ENCODE peak calls at places on chromosomes 13 and 19, in seven cellular contexts. R is H9; O is heart left ventricle; D is colonic mucosa; K is ovary; M is CD4-positive, alpha-beta T cell; Y is uterus. S is an unnamed sample.

GRCh38 chr13:76887070-76887563 is 912 bp upstream of the KCTD12 start:
- DNase-seq in R (peak), O (peak), D (peak), K (peak), M (no peak), Y (peak), S (no peak)

GRCh38 chr13:89783221-89783755 is 1564.2 kb upstream of the MIR17HG start:
- DNase-seq in R (no peak), O (no peak), D (no peak), K (no peak), M (no peak), Y (no peak), S (no peak)

GRCh38 chr19:5826531-5827341 is 12.8 kb downstream of the FUT6 start:
- DNase-seq in R (peak), O (peak), D (peak), K (no peak), M (no peak), Y (no peak), S (peak)

GRCh38 chr13:39506559-39507390 is 96.2 kb downstream of the LHFPL6 start:
- DNase-seq in R (no peak), O (no peak), D (no peak), K (no peak), M (no peak), Y (no peak), S (peak)

GRCh38 chr19:49301165-49301865 is 23.7 kb downstream of the SLC6A16 start:
- DNase-seq in R (peak), O (peak), D (peak), K (peak), M (peak), Y (peak), S (peak)

GRCh38 chr19:10918359-10918758 is 10.1 kb downstream of the YIPF2 start:
- DNase-seq in R (peak), O (no peak), D (no peak), K (no peak), M (no peak), Y (no peak), S (no peak)

GRCh38 chr19:2354670-2355069 is 5.4 kb upstream of the TMPRSS9 start:
- DNase-seq in R (no peak), O (no peak), D (no peak), K (peak), M (no peak), Y (no peak), S (no peak)

GRCh38 chr13:42992585-42993122 is 613 bp upstream of the EPSTI1 start:
- DNase-seq in R (no peak), O (no peak), D (no peak), K (no peak), M (peak), Y (no peak), S (no peak)

GRCh38 chr19:54661846-54662489 is 817 bp upstream of the LILRB4 start:
- DNase-seq in R (no peak), O (no peak), D (no peak), K (no peak), M (no peak), Y (no peak), S (no peak)

GRCh38 chr19:10961073-10961762 is 388 bp downstream of the SMARCA4 start:
- DNase-seq in R (peak), O (no peak), D (peak), K (peak), M (no peak), Y (peak), S (peak)

GRCh38 chr19:15197275-15198005 is 3.4 kb downstream of the NOTCH3 start:
- DNase-seq in R (no peak), O (no peak), D (no peak), K (no peak), M (no peak), Y (no peak), S (no peak)

GRCh38 chr13:76816394-76816793 is 69.8 kb downstream of the KCTD12 start:
- DNase-seq in R (no peak), O (no peak), D (no peak), K (no peak), M (no peak), Y (no peak), S (no peak)

GRCh38 chr13:21176982-21177284 is 475 bp downstream of the MRPL57 start:
- DNase-seq in R (no peak), O (no peak), D (no peak), K (no peak), M (peak), Y (no peak), S (no peak)

GRCh38 chr13:74778087-74778486 is 643.9 kb upstream of the KLF12 start:
- DNase-seq in R (no peak), O (no peak), D (no peak), K (no peak), M (no peak), Y (no peak), S (no peak)

GRCh38 chr13:27822258-27822872 is 30.1 kb downstream of the GSX1 start:
- DNase-seq in R (no peak), O (no peak), D (no peak), K (no peak), M (no peak), Y (no peak), S (no peak)

GRCh38 chr13:29567411-29567810 is 28.1 kb downstream of the SLC7A1 start:
- DNase-seq in R (no peak), O (no peak), D (no peak), K (no peak), M (no peak), Y (no peak), S (peak)

GRCh38 chr13:82330499-82330898 is 1551.8 kb downstream of the SLITRK1 start:
- DNase-seq in R (no peak), O (no peak), D (no peak), K (no peak), M (no peak), Y (no peak), S (no peak)

GRCh38 chr19:55460670-55461258 is 678 bp downstream of the ISOC2 start:
- DNase-seq in R (peak), O (peak), D (peak), K (peak), M (no peak), Y (peak), S (peak)

GRCh38 chr19:16829822-16830289 is 658 bp downstream of the SIN3B start:
- DNase-seq in R (no peak), O (no peak), D (no peak), K (no peak), M (no peak), Y (no peak), S (peak)

GRCh38 chr13:110438211-110438610 is 123.3 kb downstream of the RAB20 start:
- DNase-seq in R (no peak), O (no peak), D (no peak), K (peak), M (no peak), Y (no peak), S (no peak)

GRCh38 chr19:43625918-43626579 is 6.6 kb upstream of the ZNF428 start:
- DNase-seq in R (peak), O (no peak), D (peak), K (peak), M (no peak), Y (no peak), S (peak)

GRCh38 chr19:44807652-44808462 is 1.0 kb upstream of the BCAM start:
- DNase-seq in R (peak), O (no peak), D (peak), K (peak), M (no peak), Y (peak), S (peak)

GRCh38 chr19:37452500-37453245 is 14.6 kb downstream of the ZNF569 start:
- DNase-seq in R (no peak), O (no peak), D (no peak), K (no peak), M (no peak), Y (no peak), S (no peak)

GRCh38 chr19:3725121-3725520 is 16.9 kb downstream of the TJP3 start:
- DNase-seq in R (no peak), O (no peak), D (no peak), K (no peak), M (no peak), Y (no peak), S (no peak)
- TF ChIP-seq CTCF in R (no peak), O (no peak), D (no peak), K (no peak), M (no peak), Y (no peak), S (no peak)

GRCh38 chr19:41577833-41578232 is 1.9 kb downstream of the CEACAM21 start:
- DNase-seq in R (no peak), O (no peak), D (no peak), K (no peak), M (no peak), Y (no peak), S (no peak)
- H3K27ac ChIP-seq in R (no peak), O (no peak), D (no peak), K (no peak), M (no peak), Y (no peak), S (no peak)

DNA sequence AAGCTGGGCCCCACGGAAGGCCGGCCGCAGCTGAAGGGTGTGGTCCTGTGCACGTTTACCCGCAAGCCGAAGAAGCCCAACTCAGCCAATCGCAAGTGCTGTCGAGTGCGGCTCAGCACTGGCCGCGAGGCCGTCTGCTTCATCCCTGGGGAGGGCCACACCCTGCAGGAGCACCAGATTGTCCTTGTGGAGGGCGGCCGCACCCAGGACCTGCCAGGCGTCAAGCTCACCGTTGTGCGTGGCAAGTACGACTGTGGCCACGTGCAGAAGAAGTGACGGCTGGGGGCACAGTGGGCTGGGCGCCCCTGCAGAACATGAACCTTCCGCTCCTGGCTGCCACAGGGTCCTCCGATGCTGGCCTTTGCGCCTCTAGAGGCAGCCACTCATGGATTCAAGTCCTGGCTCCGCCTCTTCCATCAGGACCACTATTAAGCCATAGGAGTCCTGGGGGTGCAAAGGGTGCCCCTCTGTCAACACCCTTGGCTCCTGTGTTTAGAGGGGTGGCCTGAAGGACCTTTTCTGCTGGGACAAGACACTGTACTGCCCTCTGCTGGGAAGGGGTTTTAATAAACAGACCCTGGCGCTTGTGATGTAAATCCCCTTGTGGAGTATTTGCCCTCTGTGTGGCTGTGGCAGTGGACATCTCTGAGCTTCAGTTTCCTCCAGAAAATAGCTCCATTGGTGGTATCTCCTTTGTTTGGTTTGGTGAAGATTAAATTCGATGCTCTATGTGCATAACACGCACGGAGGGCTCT is 1.9 kb downstream of the MRPS12 start:
- DNase-seq in R (peak), O (no peak), D (no peak), K (no peak), M (peak), Y (no peak), S (no peak)
- TF ChIP-seq CTCF in R (peak), O (peak), D (no peak), K (no peak), M (peak), Y (no peak), S (peak)

DNA sequence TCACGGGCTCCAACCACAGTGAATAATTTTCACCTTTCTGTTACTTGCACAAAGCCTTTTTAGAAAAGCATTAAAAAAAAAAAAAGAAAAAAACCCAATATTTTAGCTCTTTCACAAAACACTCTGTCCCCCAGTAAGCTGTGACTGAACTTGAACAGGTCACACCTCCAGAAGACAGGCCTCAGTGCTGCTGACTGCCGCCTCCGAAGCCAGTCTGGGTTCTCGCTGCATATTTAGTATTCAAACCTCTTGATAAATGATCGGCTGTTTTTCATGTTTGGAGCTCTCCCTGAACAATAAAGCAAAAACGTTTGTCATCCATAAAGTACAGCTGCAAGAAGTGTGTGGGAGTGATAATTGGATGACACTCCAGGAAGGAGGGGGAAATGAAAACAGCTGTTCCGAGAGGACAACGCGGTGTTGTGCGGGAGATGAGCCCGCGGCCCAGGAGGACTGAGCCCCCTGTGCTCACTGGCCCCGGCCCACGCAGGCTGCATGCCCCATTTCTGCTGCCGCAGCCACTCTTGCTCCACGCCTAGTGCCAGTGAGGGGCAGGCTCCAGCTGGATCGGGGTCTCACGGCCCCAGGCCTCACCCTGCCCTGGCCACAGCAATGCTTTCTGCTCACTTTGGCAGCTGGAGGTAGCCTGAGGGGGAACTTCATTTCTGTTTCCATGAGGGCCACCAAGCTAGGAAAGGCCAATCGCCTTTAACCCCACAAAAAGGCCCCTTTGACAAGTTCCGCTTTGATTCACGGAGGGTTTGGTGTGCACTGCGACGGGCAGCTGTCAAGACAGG is 537.8 kb downstream of the EFNB2 start:
- DNase-seq in R (no peak), O (no peak), D (no peak), K (no peak), M (no peak), Y (no peak), S (no peak)
- H3K27ac ChIP-seq in R (no peak), O (no peak), D (no peak), K (no peak), M (no peak), Y (no peak), S (no peak)

DNA sequence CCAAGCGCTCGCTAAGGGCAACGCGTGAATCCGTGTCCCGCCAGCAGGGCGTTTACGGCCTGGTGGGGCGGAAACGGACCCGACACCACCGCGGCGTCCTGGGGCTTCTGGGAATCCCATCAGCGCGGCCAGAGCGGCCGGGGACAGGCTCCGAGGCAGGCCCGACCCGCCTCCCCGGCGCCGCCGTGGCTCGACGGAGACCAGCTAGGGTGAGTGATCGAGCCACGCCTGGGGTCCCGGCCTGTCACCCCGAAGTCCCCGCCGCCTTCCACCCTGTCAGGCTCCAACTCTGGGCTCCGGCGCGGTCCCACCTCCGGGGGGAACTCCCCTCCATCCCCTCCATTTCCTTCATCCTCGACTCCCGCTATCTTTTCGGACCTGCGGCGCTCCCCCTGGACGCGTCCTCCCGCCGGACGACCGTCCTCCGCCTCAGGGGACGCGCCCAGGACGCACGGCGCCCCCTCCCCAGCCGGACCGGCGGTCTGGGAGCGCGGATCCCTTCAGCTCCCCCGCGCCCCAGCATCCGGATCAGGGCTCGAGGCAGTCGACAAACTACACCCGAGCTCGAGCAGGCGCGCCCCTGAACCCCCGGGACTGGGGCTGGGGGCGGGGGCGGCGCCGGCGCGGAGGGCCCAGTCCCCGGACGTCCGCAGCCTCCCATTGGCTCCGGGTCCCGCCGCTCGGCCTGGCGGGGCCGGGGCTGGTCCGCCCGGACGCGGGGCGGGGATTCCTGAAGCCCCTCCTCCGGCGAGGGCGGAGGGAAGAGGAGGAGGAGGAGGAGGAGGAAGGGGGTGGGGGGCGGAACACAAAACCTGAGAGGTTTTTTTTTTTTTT is 643 bp upstream of the BICRA start:
- DNase-seq in R (peak), O (peak), D (peak), K (peak), M (peak), Y (peak), S (peak)
- TF ChIP-seq CTCF in R (peak), O (peak), D (peak), K (peak), M (no peak), Y (peak), S (no peak)

GRCh38 chr19:42290523-42291436 is 11.2 kb upstream of the PRR19 start:
- DNase-seq in R (peak), O (no peak), D (no peak), K (no peak), M (peak), Y (no peak), S (no peak)

GRCh38 chr19:42291437-42291815 is 10.5 kb upstream of the PRR19 start:
- DNase-seq in R (peak), O (no peak), D (peak), K (no peak), M (no peak), Y (no peak), S (no peak)

GRCh38 chr19:42293539-42293938 is 8.4 kb upstream of the PRR19 start:
- DNase-seq in R (peak), O (no peak), D (no peak), K (no peak), M (no peak), Y (no peak), S (no peak)

GRCh38 chr19:42292963-42293362 is 9.0 kb upstream of the PRR19 start:
- DNase-seq in R (no peak), O (no peak), D (no peak), K (no peak), M (no peak), Y (no peak), S (no peak)

GRCh38 chr19:42292042-42292960 is 9.6 kb upstream of the PRR19 start:
- DNase-seq in R (no peak), O (no peak), D (peak), K (no peak), M (no peak), Y (no peak), S (no peak)
- H3K27ac ChIP-seq in R (no peak), O (no peak), D (no peak), K (no peak), M (no peak), Y (no peak), S (peak)

DNA sequence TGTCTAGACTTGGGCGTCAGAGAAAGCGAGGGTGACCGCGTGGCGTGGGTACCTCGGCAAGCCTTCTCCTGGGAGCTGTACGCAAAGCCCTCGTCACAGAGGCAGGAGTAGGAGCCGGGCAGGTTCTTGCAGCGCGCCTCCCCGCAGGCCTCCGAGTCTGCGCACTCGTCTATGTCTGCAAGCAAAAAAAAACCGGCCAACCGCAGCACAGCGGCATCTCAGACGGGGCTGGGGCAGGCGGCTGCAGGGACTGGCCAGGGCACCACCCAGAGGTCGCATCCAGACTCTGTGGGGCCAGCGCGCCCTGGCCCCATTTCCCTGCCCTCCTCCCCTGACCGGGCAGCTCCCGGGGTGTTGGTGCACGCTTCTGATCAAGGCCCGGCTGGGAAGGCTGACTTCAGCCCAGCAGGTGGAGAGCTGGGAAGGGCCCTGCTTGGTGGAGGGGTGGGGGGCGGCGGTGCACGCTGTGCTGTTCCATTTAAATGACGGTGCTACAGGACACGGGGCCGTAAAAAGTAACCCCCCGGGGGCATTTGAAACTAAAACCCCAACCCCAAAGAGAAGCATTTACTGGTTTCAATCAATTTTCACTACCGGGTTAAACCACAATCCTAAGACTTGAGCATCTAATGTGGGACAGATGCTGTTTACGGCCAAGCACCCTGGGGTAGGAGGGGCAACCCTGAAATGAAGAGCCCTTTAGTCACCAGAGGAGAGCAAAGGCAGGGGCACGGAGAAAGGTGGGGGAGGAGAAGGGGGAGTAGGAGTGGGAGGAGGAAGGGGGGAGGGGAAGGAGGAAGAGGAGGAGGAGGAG is 28.2 kb downstream of the GAS6 start:
- DNase-seq in R (no peak), O (no peak), D (no peak), K (no peak), M (no peak), Y (peak), S (no peak)
- TF ChIP-seq CTCF in R (no peak), O (no peak), D (no peak), K (no peak), M (no peak), Y (no peak), S (no peak)